ENCODE peak calls at places on chromosomes 12 and 14, in four cellular contexts. V, D, Q and Y are unnamed samples. For H3K9me3, the result is how much of the 10 kb centered on the place peaks cover.

GRCh38 chr12:66692170-66692569 is 13.3 kb upstream of the GRIP1 start:
- DNase-seq in Q (no peak), V (no peak), D (no peak), Y (no peak)

GRCh38 chr12:94788298-94788697 is 137.9 kb upstream of the TMCC3 start:
- DNase-seq in D (no peak), V (no peak), Q (no peak), Y (no peak)

GRCh38 chr14:61877050-61877390 is 114.8 kb downstream of the SNAPC1 start:
- DNase-seq in D (no peak), Q (no peak), V (no peak), Y (no peak)

GRCh38 chr12:96395236-96395635 is 5.0 kb downstream of the CDK17 start:
- DNase-seq in V (no peak), Q (peak), D (no peak), Y (no peak)

GRCh38 chr14:89445252-89445973 is 28.4 kb upstream of the FOXN3 start:
- DNase-seq in Q (no peak), D (no peak), V (no peak), Y (no peak)

GRCh38 chr12:54126696-54127537 is 61.9 kb downstream of the SMUG1 start:
- DNase-seq in V (peak), Q (no peak), D (no peak), Y (no peak)

GRCh38 chr14:92922883-92923743 is at the start of gene CHGA:
- DNase-seq in Q (peak), D (peak), V (no peak), Y (peak)

GRCh38 chr12:114902665-114903393 is 218.9 kb upstream of the TBX3 start:
- DNase-seq in V (no peak), D (no peak), Q (peak), Y (no peak)

GRCh38 chr12:95173392-95174251 is 43.6 kb downstream of the FGD6 start:
- DNase-seq in V (no peak), Q (no peak), D (no peak), Y (no peak)

GRCh38 chr12:49599961-49600360 is 5.5 kb downstream of the FAM186B start:
- DNase-seq in D (no peak), V (no peak), Q (no peak), Y (no peak)

GRCh38 chr14:106204063-106204462 is 677.7 kb downstream of the TMEM121 start:
- DNase-seq in Q (no peak), D (no peak), V (no peak), Y (no peak)
- H3K9me3 ChIP-seq in Q (under half), D (under half), V (under half), Y (under half)

DNA sequence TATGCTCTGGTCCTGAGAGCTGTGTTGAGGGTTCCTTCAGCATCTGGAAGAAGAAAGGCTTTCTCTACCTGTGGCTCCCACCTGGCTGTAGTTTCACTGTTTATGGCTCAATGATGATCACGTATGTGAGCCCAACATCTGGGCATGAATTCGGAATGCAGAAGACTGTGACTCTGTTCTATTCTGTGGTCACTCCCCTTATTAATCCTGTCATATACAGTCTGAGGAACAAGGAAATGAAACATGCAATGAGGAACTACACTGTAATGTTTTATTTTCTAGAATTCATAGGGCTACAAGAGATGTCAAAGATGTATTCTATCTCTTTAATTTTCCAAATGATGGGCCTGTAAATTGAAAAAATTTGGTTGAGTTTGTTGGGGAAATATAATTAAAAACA is 10.8 kb upstream of the OR11G2 start:
- DNase-seq in Q (no peak), D (no peak), V (no peak), Y (no peak)
- H3K9me3 ChIP-seq in Q (under half), D (under half), V (under half), Y (under half)

GRCh38 chr12:133217219-133217618 is 18.5 kb downstream of the ANHX start:
- DNase-seq in D (no peak), Q (no peak), V (no peak), Y (no peak)

GRCh38 chr12:133220521-133220920 is 15.2 kb downstream of the ANHX start:
- DNase-seq in Q (no peak), D (no peak), V (no peak), Y (no peak)

GRCh38 chr12:133225527-133225926 is 10.2 kb downstream of the ANHX start:
- DNase-seq in V (no peak), Q (no peak), D (no peak), Y (no peak)

GRCh38 chr12:133222211-133222610 is 13.5 kb downstream of the ANHX start:
- DNase-seq in V (no peak), D (no peak), Q (no peak), Y (no peak)

DNA sequence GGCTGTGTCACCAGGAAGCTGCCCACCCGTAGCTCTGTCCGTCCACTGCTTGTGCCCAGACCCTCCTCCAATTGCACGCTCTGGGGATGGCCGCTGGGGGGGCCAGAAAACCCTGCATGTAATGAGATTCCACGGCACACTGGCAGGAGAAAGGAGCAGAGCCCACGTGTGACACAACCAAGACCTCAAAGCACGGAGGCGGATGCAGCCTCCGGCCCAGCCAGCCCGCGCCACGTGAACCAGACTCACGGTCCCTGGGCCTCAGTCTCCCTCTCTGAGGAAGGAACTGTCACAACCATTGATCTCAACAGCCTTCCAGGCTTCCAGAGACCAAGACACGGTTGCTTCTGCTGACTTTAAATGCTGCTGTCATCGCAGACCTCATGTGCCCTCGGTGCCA is 14.4 kb downstream of the ANHX start:
- DNase-seq in V (no peak), D (no peak), Q (no peak), Y (no peak)
- H3K9me3 ChIP-seq in V (half or more), D (under half), Q (half or more), Y (under half)

DNA sequence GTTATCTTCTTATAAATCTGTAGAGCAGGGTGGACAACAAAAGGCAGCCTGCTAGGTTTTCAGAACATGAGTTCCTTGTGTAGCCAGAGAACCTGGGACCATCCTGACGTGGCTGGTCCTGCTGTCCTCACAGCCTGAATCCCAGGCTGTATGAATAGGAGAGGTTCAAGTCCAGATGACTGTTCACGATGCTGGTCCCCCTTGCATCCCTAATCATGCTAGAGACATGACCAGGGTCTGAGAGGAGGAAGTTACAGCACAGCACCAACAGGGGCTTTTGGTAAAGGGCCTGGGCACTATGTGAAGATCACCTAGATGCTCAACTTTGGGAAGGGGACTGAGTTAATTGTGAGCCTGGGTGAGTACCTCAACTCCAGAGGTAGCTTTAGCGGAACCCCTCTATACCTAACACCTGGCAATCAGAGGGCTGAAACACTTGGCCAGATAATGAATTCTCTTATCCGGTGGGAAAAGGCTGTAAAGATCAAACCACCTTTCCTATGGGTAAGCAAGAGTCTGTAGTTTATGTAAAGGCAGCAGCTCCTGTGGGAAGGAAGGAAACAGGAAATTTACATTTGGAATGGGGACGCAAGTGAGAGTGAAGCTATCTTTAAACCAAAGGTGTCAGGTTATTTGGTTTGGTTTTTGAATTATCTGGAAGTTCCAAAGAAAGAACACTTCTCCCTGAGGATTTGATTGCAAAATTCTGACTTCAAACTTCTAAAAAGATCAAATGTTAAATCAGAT is 112.8 kb downstream of the DAD1 start:
- DNase-seq in D (no peak), V (no peak), Q (no peak), Y (no peak)
- H3K9me3 ChIP-seq in D (under half), V (under half), Q (under half), Y (under half)

DNA sequence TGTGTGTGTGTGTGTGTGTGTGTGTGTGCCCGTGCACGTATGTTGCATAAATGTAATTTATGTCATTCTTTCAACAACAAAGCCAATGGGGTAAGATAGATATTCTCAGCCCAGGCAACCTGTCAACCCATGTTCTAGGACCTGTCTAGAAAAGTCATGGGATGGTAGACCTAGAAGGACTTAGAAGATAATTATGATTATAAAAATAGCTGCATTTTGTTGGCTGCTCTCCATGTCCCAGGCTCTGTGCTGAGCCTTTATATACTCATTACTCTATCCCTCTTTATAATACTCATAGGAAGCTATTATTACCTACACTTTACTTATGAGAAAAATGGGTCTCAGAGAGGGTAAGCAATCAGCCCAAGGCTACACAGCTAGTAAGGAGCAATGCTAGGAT is 101.5 kb downstream of the NT5DC3 start:
- DNase-seq in Q (no peak), V (no peak), D (no peak), Y (no peak)
- H3K9me3 ChIP-seq in Q (under half), V (under half), D (under half), Y (under half)

DNA sequence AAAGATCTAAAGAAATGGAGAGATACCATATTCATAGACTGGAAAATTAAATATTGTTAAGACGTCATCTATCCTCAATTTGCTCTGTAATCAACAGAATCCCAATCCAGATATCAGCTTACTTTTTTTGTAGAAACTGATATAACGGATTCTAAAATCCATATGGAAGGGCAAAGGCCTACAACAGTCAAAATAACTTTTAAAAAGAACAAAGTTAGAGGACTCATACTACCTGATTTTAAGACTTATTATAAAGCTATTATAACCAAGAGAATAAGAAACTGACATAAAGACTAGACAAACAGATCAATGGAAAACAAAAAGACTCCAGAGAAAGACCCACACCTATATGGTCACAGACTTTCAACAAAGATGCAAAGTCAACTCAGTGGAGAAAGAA is 6.0 kb downstream of the DDX24 start:
- DNase-seq in D (no peak), V (no peak), Q (no peak), Y (no peak)
- H3K9me3 ChIP-seq in D (under half), V (under half), Q (under half), Y (under half)